ENCODE peak calls at places on chromosomes 13 and 19, in nine cellular contexts. One of them, this sample, is unnamed.

GRCh38 chr19:33060586-33060985 is 4.1 kb downstream of the RHPN2 start:
- DNase-seq in kidney: no peak
- DNase-seq in left cardiac atrium: no peak
- DNase-seq in NCI-H1417: no peak
- DNase-seq in cerebellar nuclear complex: no peak
- DNase-seq in cardiac fibroblast: no peak
- DNase-seq in stimulated activated CD4-positive, alpha-beta T cell treated with anti-CD3 and anti-CD28 coated beads, TNF-alpha, amount 100 ng/mL, for 24 hours: no peak
- DNase-seq in kidney epithelial cell: no peak
- DNase-seq in SK-N-DZ: no peak
- DNase-seq in this sample: no peak

GRCh38 chr13:60261432-60262351 is 98.0 kb upstream of the DIAPH3 start:
- DNase-seq in NCI-H1417: peak
- DNase-seq in kidney: no peak
- DNase-seq in left cardiac atrium: no peak
- DNase-seq in cerebellar nuclear complex: no peak
- DNase-seq in cardiac fibroblast: no peak
- DNase-seq in stimulated activated CD4-positive, alpha-beta T cell treated with anti-CD3 and anti-CD28 coated beads, TNF-alpha, amount 100 ng/mL, for 24 hours: no peak
- DNase-seq in SK-N-DZ: peak
- DNase-seq in kidney epithelial cell: no peak
- DNase-seq in this sample: no peak

GRCh38 chr13:35014606-35015005 is 72.5 kb downstream of the NBEA start:
- DNase-seq in stimulated activated CD4-positive, alpha-beta T cell treated with anti-CD3 and anti-CD28 coated beads, TNF-alpha, amount 100 ng/mL, for 24 hours: no peak
- DNase-seq in kidney: no peak
- DNase-seq in NCI-H1417: no peak
- DNase-seq in cerebellar nuclear complex: no peak
- DNase-seq in left cardiac atrium: no peak
- DNase-seq in SK-N-DZ: peak
- DNase-seq in cardiac fibroblast: no peak
- DNase-seq in kidney epithelial cell: no peak
- DNase-seq in this sample: peak

GRCh38 chr19:15397236-15397635 is 17.6 kb upstream of the AKAP8 start:
- DNase-seq in cardiac fibroblast: no peak
- DNase-seq in kidney epithelial cell: no peak
- DNase-seq in stimulated activated CD4-positive, alpha-beta T cell treated with anti-CD3 and anti-CD28 coated beads, TNF-alpha, amount 100 ng/mL, for 24 hours: no peak
- DNase-seq in kidney: no peak
- DNase-seq in NCI-H1417: no peak
- DNase-seq in cerebellar nuclear complex: no peak
- DNase-seq in SK-N-DZ: no peak
- DNase-seq in left cardiac atrium: no peak
- DNase-seq in this sample: no peak

GRCh38 chr13:97307882-97308624 is 85.9 kb downstream of the MBNL2 start:
- DNase-seq in kidney: no peak
- DNase-seq in cerebellar nuclear complex: no peak
- DNase-seq in cardiac fibroblast: peak
- DNase-seq in stimulated activated CD4-positive, alpha-beta T cell treated with anti-CD3 and anti-CD28 coated beads, TNF-alpha, amount 100 ng/mL, for 24 hours: no peak
- DNase-seq in kidney epithelial cell: no peak
- DNase-seq in SK-N-DZ: no peak
- DNase-seq in left cardiac atrium: peak
- DNase-seq in NCI-H1417: no peak
- DNase-seq in this sample: peak

GRCh38 chr19:41860419-41861097 is 503 bp downstream of the RPS19 start:
- DNase-seq in kidney epithelial cell: no peak
- DNase-seq in stimulated activated CD4-positive, alpha-beta T cell treated with anti-CD3 and anti-CD28 coated beads, TNF-alpha, amount 100 ng/mL, for 24 hours: no peak
- DNase-seq in cardiac fibroblast: peak
- DNase-seq in kidney: peak
- DNase-seq in NCI-H1417: peak
- DNase-seq in left cardiac atrium: peak
- DNase-seq in SK-N-DZ: no peak
- DNase-seq in cerebellar nuclear complex: no peak
- DNase-seq in this sample: no peak

GRCh38 chr19:48752511-48753365 is at the start of gene FUT1:
- DNase-seq in cerebellar nuclear complex: no peak
- DNase-seq in NCI-H1417: peak
- DNase-seq in SK-N-DZ: no peak
- DNase-seq in cardiac fibroblast: peak
- DNase-seq in left cardiac atrium: peak
- DNase-seq in stimulated activated CD4-positive, alpha-beta T cell treated with anti-CD3 and anti-CD28 coated beads, TNF-alpha, amount 100 ng/mL, for 24 hours: no peak
- DNase-seq in kidney: peak
- DNase-seq in kidney epithelial cell: no peak
- DNase-seq in this sample: peak

GRCh38 chr13:24107955-24108614 is 52.4 kb upstream of the SPATA13 start:
- DNase-seq in stimulated activated CD4-positive, alpha-beta T cell treated with anti-CD3 and anti-CD28 coated beads, TNF-alpha, amount 100 ng/mL, for 24 hours: no peak
- DNase-seq in cerebellar nuclear complex: no peak
- DNase-seq in left cardiac atrium: no peak
- DNase-seq in NCI-H1417: no peak
- DNase-seq in kidney epithelial cell: no peak
- DNase-seq in SK-N-DZ: no peak
- DNase-seq in kidney: no peak
- DNase-seq in cardiac fibroblast: no peak
- DNase-seq in this sample: no peak

GRCh38 chr19:35276706-35277281 is 5.5 kb upstream of the HAMP start:
- DNase-seq in cerebellar nuclear complex: no peak
- DNase-seq in stimulated activated CD4-positive, alpha-beta T cell treated with anti-CD3 and anti-CD28 coated beads, TNF-alpha, amount 100 ng/mL, for 24 hours: no peak
- DNase-seq in SK-N-DZ: no peak
- DNase-seq in NCI-H1417: no peak
- DNase-seq in left cardiac atrium: no peak
- DNase-seq in kidney epithelial cell: no peak
- DNase-seq in kidney: peak
- DNase-seq in cardiac fibroblast: no peak
- DNase-seq in this sample: no peak

GRCh38 chr19:48926909-48927308 is 6.6 kb upstream of the DHDH start:
- DNase-seq in NCI-H1417: no peak
- DNase-seq in kidney: no peak
- DNase-seq in stimulated activated CD4-positive, alpha-beta T cell treated with anti-CD3 and anti-CD28 coated beads, TNF-alpha, amount 100 ng/mL, for 24 hours: no peak
- DNase-seq in cardiac fibroblast: peak
- DNase-seq in SK-N-DZ: no peak
- DNase-seq in cerebellar nuclear complex: no peak
- DNase-seq in left cardiac atrium: peak
- DNase-seq in kidney epithelial cell: peak
- DNase-seq in this sample: no peak

GRCh38 chr19:46860846-46861690 is at the start of gene ARHGAP35:
- DNase-seq in kidney: peak
- DNase-seq in kidney epithelial cell: no peak
- DNase-seq in cardiac fibroblast: peak
- DNase-seq in SK-N-DZ: no peak
- DNase-seq in stimulated activated CD4-positive, alpha-beta T cell treated with anti-CD3 and anti-CD28 coated beads, TNF-alpha, amount 100 ng/mL, for 24 hours: no peak
- DNase-seq in cerebellar nuclear complex: no peak
- DNase-seq in NCI-H1417: no peak
- DNase-seq in left cardiac atrium: no peak
- DNase-seq in this sample: no peak